ENCODE peak calls at places on chromosome 1, in nine cellular contexts. One of them, this sample, is unnamed.

GRCh38 chr1:211259596-211260126 is 495 bp downstream of the RCOR3 start:
- DNase-seq in GM23338: peak
- DNase-seq in HCT116: no peak
- DNase-seq in Panc1: no peak
- DNase-seq in K562: peak
- DNase-seq in A549: peak
- DNase-seq in SK-N-SH: peak
- DNase-seq in HepG2: peak
- DNase-seq in GM12878: no peak
- DNase-seq in this sample: peak

GRCh38 chr1:218350909-218351616 is 5.9 kb downstream of the TGFB2 start:
- DNase-seq in GM23338: no peak
- DNase-seq in Panc1: no peak
- DNase-seq in GM12878: no peak
- DNase-seq in A549: no peak
- DNase-seq in SK-N-SH: no peak
- DNase-seq in K562: no peak
- DNase-seq in HepG2: no peak
- DNase-seq in HCT116: no peak
- DNase-seq in this sample: no peak

GRCh38 chr1:178155478-178156255 is 61.8 kb downstream of the RASAL2 start:
- DNase-seq in HCT116: no peak
- DNase-seq in GM23338: no peak
- DNase-seq in GM12878: no peak
- DNase-seq in HepG2: peak
- DNase-seq in K562: no peak
- DNase-seq in SK-N-SH: no peak
- DNase-seq in Panc1: no peak
- DNase-seq in A549: no peak
- DNase-seq in this sample: no peak

GRCh38 chr1:201696217-201696761 is 132.7 kb upstream of the IPO9 start:
- DNase-seq in GM23338: no peak
- DNase-seq in A549: no peak
- DNase-seq in Panc1: peak
- DNase-seq in HepG2: no peak
- DNase-seq in HCT116: no peak
- DNase-seq in SK-N-SH: peak
- DNase-seq in GM12878: no peak
- DNase-seq in K562: no peak
- DNase-seq in this sample: no peak

GRCh38 chr1:41474490-41475271 is 9.8 kb downstream of the EDN2 start:
- DNase-seq in K562: no peak
- DNase-seq in A549: no peak
- DNase-seq in HCT116: no peak
- DNase-seq in GM12878: no peak
- DNase-seq in GM23338: peak
- DNase-seq in HepG2: no peak
- DNase-seq in Panc1: no peak
- DNase-seq in SK-N-SH: peak
- DNase-seq in this sample: no peak

GRCh38 chr1:22204989-22205913 is 62.4 kb upstream of the WNT4 start:
- DNase-seq in Panc1: no peak
- DNase-seq in A549: no peak
- DNase-seq in K562: no peak
- DNase-seq in GM12878: no peak
- DNase-seq in GM23338: no peak
- DNase-seq in SK-N-SH: no peak
- DNase-seq in HCT116: no peak
- DNase-seq in HepG2: no peak
- DNase-seq in this sample: no peak

GRCh38 chr1:77347646-77348045 is 65.8 kb downstream of the AK5 start:
- DNase-seq in HCT116: peak
- DNase-seq in SK-N-SH: no peak
- DNase-seq in K562: peak
- DNase-seq in GM23338: peak
- DNase-seq in HepG2: peak
- DNase-seq in A549: peak
- DNase-seq in GM12878: no peak
- DNase-seq in Panc1: peak
- DNase-seq in this sample: peak

GRCh38 chr1:174744886-174745285 is 254.9 kb upstream of the CACYBP start:
- DNase-seq in A549: no peak
- DNase-seq in Panc1: no peak
- DNase-seq in GM12878: no peak
- DNase-seq in GM23338: no peak
- DNase-seq in SK-N-SH: no peak
- DNase-seq in HepG2: no peak
- DNase-seq in K562: no peak
- DNase-seq in HCT116: no peak
- DNase-seq in this sample: no peak

GRCh38 chr1:207752456-207753132 is 740 bp downstream of the CD46 start:
- DNase-seq in HCT116: no peak
- DNase-seq in SK-N-SH: peak
- DNase-seq in K562: peak
- DNase-seq in GM12878: no peak
- DNase-seq in Panc1: no peak
- DNase-seq in GM23338: peak
- DNase-seq in HepG2: peak
- DNase-seq in A549: no peak
- DNase-seq in this sample: peak
- TF ChIP-seq REST in HCT116: no peak
- TF ChIP-seq REST in SK-N-SH: no peak
- TF ChIP-seq REST in K562: no peak
- TF ChIP-seq REST in GM12878: no peak
- TF ChIP-seq REST in Panc1: no peak
- TF ChIP-seq REST in GM23338: no peak
- TF ChIP-seq REST in HepG2: no peak
- TF ChIP-seq REST in A549: no peak
- TF ChIP-seq REST in this sample: no peak

GRCh38 chr1:163844393-163844948 is 522.7 kb downstream of the NUF2 start:
- DNase-seq in K562: no peak
- DNase-seq in A549: no peak
- DNase-seq in HCT116: no peak
- DNase-seq in GM23338: no peak
- DNase-seq in SK-N-SH: no peak
- DNase-seq in Panc1: no peak
- DNase-seq in HepG2: no peak
- DNase-seq in GM12878: no peak
- DNase-seq in this sample: no peak
- TF ChIP-seq REST in K562: no peak
- TF ChIP-seq REST in A549: no peak
- TF ChIP-seq REST in HCT116: no peak
- TF ChIP-seq REST in GM23338: no peak
- TF ChIP-seq REST in SK-N-SH: no peak
- TF ChIP-seq REST in Panc1: no peak
- TF ChIP-seq REST in HepG2: no peak
- TF ChIP-seq REST in GM12878: no peak
- TF ChIP-seq REST in this sample: no peak

GRCh38 chr1:53015508-53015860 is 46.5 kb upstream of the PODN start:
- DNase-seq in HepG2: no peak
- DNase-seq in GM12878: no peak
- DNase-seq in GM23338: no peak
- DNase-seq in A549: no peak
- DNase-seq in HCT116: no peak
- DNase-seq in SK-N-SH: no peak
- DNase-seq in Panc1: no peak
- DNase-seq in K562: peak
- DNase-seq in this sample: no peak

GRCh38 chr1:53022179-53022578 is 39.8 kb upstream of the PODN start:
- DNase-seq in HepG2: no peak
- DNase-seq in A549: no peak
- DNase-seq in SK-N-SH: no peak
- DNase-seq in GM23338: no peak
- DNase-seq in Panc1: no peak
- DNase-seq in K562: no peak
- DNase-seq in GM12878: no peak
- DNase-seq in HCT116: no peak
- DNase-seq in this sample: no peak

GRCh38 chr1:53020588-53020987 is 41.4 kb upstream of the PODN start:
- DNase-seq in HCT116: no peak
- DNase-seq in Panc1: no peak
- DNase-seq in GM23338: no peak
- DNase-seq in GM12878: no peak
- DNase-seq in SK-N-SH: no peak
- DNase-seq in A549: no peak
- DNase-seq in HepG2: no peak
- DNase-seq in K562: no peak
- DNase-seq in this sample: no peak

GRCh38 chr1:53014791-53015507 is 47.1 kb upstream of the PODN start:
- DNase-seq in A549: peak
- DNase-seq in GM12878: peak
- DNase-seq in SK-N-SH: peak
- DNase-seq in GM23338: peak
- DNase-seq in K562: peak
- DNase-seq in Panc1: peak
- DNase-seq in HCT116: peak
- DNase-seq in HepG2: peak
- DNase-seq in this sample: peak

DNA sequence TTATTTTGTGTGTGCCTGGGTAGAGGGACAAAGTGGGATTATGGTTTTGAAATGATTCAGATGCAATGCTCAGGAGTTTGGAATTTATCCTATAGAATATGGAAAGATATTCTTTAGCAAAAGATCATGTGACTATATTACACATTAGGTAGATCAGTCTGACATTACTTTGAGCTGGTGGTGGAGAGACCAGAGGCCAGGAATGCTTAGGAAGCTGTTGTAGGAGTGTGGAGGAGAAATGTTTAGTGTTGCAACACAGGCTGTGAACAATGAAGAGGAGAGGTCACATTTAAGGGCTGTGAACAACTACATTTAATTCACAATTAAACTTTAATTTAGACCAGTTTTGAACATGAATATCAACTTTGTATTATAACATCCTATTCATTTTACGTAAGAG is 45.3 kb upstream of the PODN start:
- DNase-seq in HepG2: no peak
- DNase-seq in HCT116: no peak
- DNase-seq in GM12878: no peak
- DNase-seq in GM23338: no peak
- DNase-seq in SK-N-SH: no peak
- DNase-seq in Panc1: no peak
- DNase-seq in A549: no peak
- DNase-seq in K562: no peak
- DNase-seq in this sample: no peak
- TF ChIP-seq REST in HepG2: no peak
- TF ChIP-seq REST in HCT116: no peak
- TF ChIP-seq REST in GM12878: no peak
- TF ChIP-seq REST in GM23338: no peak
- TF ChIP-seq REST in SK-N-SH: no peak
- TF ChIP-seq REST in Panc1: no peak
- TF ChIP-seq REST in A549: no peak
- TF ChIP-seq REST in K562: no peak
- TF ChIP-seq REST in this sample: no peak

GRCh38 chr1:228404107-228404720 is 2.4 kb downstream of the TRIM11 start:
- DNase-seq in HCT116: no peak
- DNase-seq in GM23338: no peak
- DNase-seq in A549: no peak
- DNase-seq in HepG2: no peak
- DNase-seq in K562: no peak
- DNase-seq in Panc1: no peak
- DNase-seq in GM12878: no peak
- DNase-seq in SK-N-SH: no peak
- DNase-seq in this sample: no peak
- TF ChIP-seq REST in HCT116: no peak
- TF ChIP-seq REST in GM23338: no peak
- TF ChIP-seq REST in A549: no peak
- TF ChIP-seq REST in HepG2: no peak
- TF ChIP-seq REST in K562: no peak
- TF ChIP-seq REST in Panc1: no peak
- TF ChIP-seq REST in GM12878: no peak
- TF ChIP-seq REST in SK-N-SH: no peak
- TF ChIP-seq REST in this sample: no peak

DNA sequence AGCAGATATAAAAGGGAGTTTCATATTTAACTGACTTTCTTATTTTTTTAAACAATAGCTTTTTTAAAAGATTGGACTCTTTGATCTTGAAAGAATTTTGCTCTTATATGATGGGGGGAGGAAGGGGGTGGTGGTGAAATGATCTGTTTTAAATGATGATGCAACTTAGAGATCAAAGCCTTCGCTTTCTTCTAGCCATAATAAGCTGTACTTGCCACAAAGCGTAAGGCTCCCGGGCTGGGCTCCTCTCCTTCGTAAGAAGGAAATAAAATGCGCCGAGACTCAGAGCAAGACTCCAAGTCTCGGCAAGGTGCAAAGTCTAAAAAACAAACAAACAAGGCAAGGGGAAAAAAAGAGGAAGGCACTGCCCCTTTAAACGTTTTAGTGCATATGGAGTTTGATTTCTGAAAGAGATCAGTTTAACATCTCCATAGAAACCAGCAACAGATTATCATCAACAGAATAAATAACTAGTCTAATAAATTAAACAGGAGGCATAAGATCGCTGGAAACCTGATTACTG is 3.3 kb downstream of the CASZ1 start:
- DNase-seq in K562: no peak
- DNase-seq in HepG2: no peak
- DNase-seq in SK-N-SH: no peak
- DNase-seq in HCT116: no peak
- DNase-seq in GM23338: peak
- DNase-seq in GM12878: no peak
- DNase-seq in Panc1: peak
- DNase-seq in A549: no peak
- DNase-seq in this sample: no peak
- TF ChIP-seq REST in K562: no peak
- TF ChIP-seq REST in HepG2: no peak
- TF ChIP-seq REST in SK-N-SH: no peak
- TF ChIP-seq REST in HCT116: no peak
- TF ChIP-seq REST in GM23338: no peak
- TF ChIP-seq REST in GM12878: no peak
- TF ChIP-seq REST in Panc1: no peak
- TF ChIP-seq REST in A549: no peak
- TF ChIP-seq REST in this sample: no peak

GRCh38 chr1:30382496-30382895 is 340.9 kb downstream of the MATN1 start:
- DNase-seq in GM12878: no peak
- DNase-seq in HepG2: no peak
- DNase-seq in K562: no peak
- DNase-seq in GM23338: no peak
- DNase-seq in SK-N-SH: no peak
- DNase-seq in Panc1: no peak
- DNase-seq in A549: no peak
- DNase-seq in HCT116: no peak
- DNase-seq in this sample: no peak
- TF ChIP-seq REST in GM12878: no peak
- TF ChIP-seq REST in HepG2: no peak
- TF ChIP-seq REST in K562: no peak
- TF ChIP-seq REST in GM23338: no peak
- TF ChIP-seq REST in SK-N-SH: no peak
- TF ChIP-seq REST in Panc1: no peak
- TF ChIP-seq REST in A549: no peak
- TF ChIP-seq REST in HCT116: no peak
- TF ChIP-seq REST in this sample: no peak

GRCh38 chr1:228295981-228296380 is 88.1 kb downstream of the OBSCN start:
- DNase-seq in HepG2: no peak
- DNase-seq in HCT116: no peak
- DNase-seq in K562: no peak
- DNase-seq in Panc1: no peak
- DNase-seq in SK-N-SH: no peak
- DNase-seq in GM23338: no peak
- DNase-seq in GM12878: no peak
- DNase-seq in A549: no peak
- DNase-seq in this sample: no peak
- TF ChIP-seq REST in HepG2: no peak
- TF ChIP-seq REST in HCT116: no peak
- TF ChIP-seq REST in K562: no peak
- TF ChIP-seq REST in Panc1: no peak
- TF ChIP-seq REST in SK-N-SH: no peak
- TF ChIP-seq REST in GM23338: no peak
- TF ChIP-seq REST in GM12878: no peak
- TF ChIP-seq REST in A549: no peak
- TF ChIP-seq REST in this sample: no peak

This sample was measured in HL-60.